ENCODE peak calls at places on chromosomes 7 and 10, in five cellular contexts. One of them, this sample, is unnamed.

GRCh38 chr10:86108696-86109095 is 257.9 kb downstream of the GRID1 start:
- DNase-seq in CD8-positive, alpha-beta memory T cell: no peak
- DNase-seq in cardiac fibroblast: no peak
- DNase-seq in left ventricle myocardium superior: no peak
- DNase-seq in fibroblast of pulmonary artery: no peak
- DNase-seq in this sample: no peak

GRCh38 chr7:121126801-121127534 is 138.5 kb downstream of the CPED1 start:
- DNase-seq in cardiac fibroblast: peak; percentile 57
- DNase-seq in CD8-positive, alpha-beta memory T cell: no peak
- DNase-seq in left ventricle myocardium superior: no peak
- DNase-seq in fibroblast of pulmonary artery: peak; percentile 70
- DNase-seq in this sample: peak; percentile 20

GRCh38 chr10:62900829-62901571 is 84.8 kb upstream of the EGR2 start:
- DNase-seq in left ventricle myocardium superior: no peak
- DNase-seq in cardiac fibroblast: no peak
- DNase-seq in CD8-positive, alpha-beta memory T cell: no peak
- DNase-seq in fibroblast of pulmonary artery: no peak
- DNase-seq in this sample: no peak

GRCh38 chr7:24316340-24316739 is 32.4 kb downstream of the NPY start:
- DNase-seq in cardiac fibroblast: no peak
- DNase-seq in left ventricle myocardium superior: no peak
- DNase-seq in CD8-positive, alpha-beta memory T cell: no peak
- DNase-seq in fibroblast of pulmonary artery: no peak
- DNase-seq in this sample: no peak

GRCh38 chr10:131158695-131159094 is 152.8 kb downstream of the TCERG1L start:
- DNase-seq in CD8-positive, alpha-beta memory T cell: no peak
- DNase-seq in left ventricle myocardium superior: no peak
- DNase-seq in cardiac fibroblast: no peak
- DNase-seq in fibroblast of pulmonary artery: no peak
- DNase-seq in this sample: no peak

GRCh38 chr10:23155166-23155565 is 36.9 kb upstream of the PTF1A start:
- DNase-seq in fibroblast of pulmonary artery: no peak
- DNase-seq in cardiac fibroblast: peak; percentile 6
- DNase-seq in CD8-positive, alpha-beta memory T cell: no peak
- DNase-seq in left ventricle myocardium superior: no peak
- DNase-seq in this sample: no peak

GRCh38 chr7:42883950-42884349 is 27.9 kb downstream of the C7orf25 start:
- DNase-seq in left ventricle myocardium superior: peak; percentile 47
- DNase-seq in fibroblast of pulmonary artery: peak; percentile 62
- DNase-seq in cardiac fibroblast: peak; percentile 46
- DNase-seq in CD8-positive, alpha-beta memory T cell: no peak
- DNase-seq in this sample: no peak

GRCh38 chr7:32525839-32526238 is 30.6 kb downstream of the AVL9 start:
- DNase-seq in fibroblast of pulmonary artery: no peak
- DNase-seq in left ventricle myocardium superior: no peak
- DNase-seq in cardiac fibroblast: no peak
- DNase-seq in CD8-positive, alpha-beta memory T cell: no peak
- DNase-seq in this sample: no peak

GRCh38 chr10:21030096-21030495 is 133.0 kb upstream of the NEBL start:
- DNase-seq in cardiac fibroblast: peak; percentile 90
- DNase-seq in fibroblast of pulmonary artery: peak; percentile 94
- DNase-seq in left ventricle myocardium superior: no peak
- DNase-seq in CD8-positive, alpha-beta memory T cell: no peak
- DNase-seq in this sample: peak; percentile 32

GRCh38 chr10:72564596-72564995 is 61.3 kb downstream of the MICU1 start:
- DNase-seq in cardiac fibroblast: peak; percentile 59
- DNase-seq in fibroblast of pulmonary artery: peak; percentile 56
- DNase-seq in CD8-positive, alpha-beta memory T cell: no peak
- DNase-seq in left ventricle myocardium superior: no peak
- DNase-seq in this sample: peak; percentile 66

GRCh38 chr10:20990604-20991003 is 93.5 kb upstream of the NEBL start:
- DNase-seq in cardiac fibroblast: peak; percentile 55
- DNase-seq in fibroblast of pulmonary artery: peak; percentile 48
- DNase-seq in left ventricle myocardium superior: no peak
- DNase-seq in CD8-positive, alpha-beta memory T cell: no peak
- DNase-seq in this sample: peak; percentile 50

GRCh38 chr7:73537051-73537450 is 15.0 kb upstream of the BAZ1B start:
- DNase-seq in CD8-positive, alpha-beta memory T cell: no peak
- DNase-seq in fibroblast of pulmonary artery: no peak
- DNase-seq in left ventricle myocardium superior: no peak
- DNase-seq in cardiac fibroblast: no peak
- DNase-seq in this sample: no peak

GRCh38 chr10:36638461-36638860 is 486.9 kb upstream of the ANKRD30A start:
- DNase-seq in left ventricle myocardium superior: no peak
- DNase-seq in CD8-positive, alpha-beta memory T cell: no peak
- DNase-seq in fibroblast of pulmonary artery: no peak
- DNase-seq in cardiac fibroblast: no peak
- DNase-seq in this sample: no peak

GRCh38 chr10:58963723-58964124 is 212.7 kb upstream of the PHYHIPL start:
- DNase-seq in CD8-positive, alpha-beta memory T cell: no peak
- DNase-seq in cardiac fibroblast: no peak
- DNase-seq in left ventricle myocardium superior: peak; percentile 23
- DNase-seq in fibroblast of pulmonary artery: no peak
- DNase-seq in this sample: no peak

GRCh38 chr10:61119573-61119972 is 175.6 kb upstream of the RHOBTB1 start:
- DNase-seq in cardiac fibroblast: no peak
- DNase-seq in CD8-positive, alpha-beta memory T cell: no peak
- DNase-seq in left ventricle myocardium superior: no peak
- DNase-seq in fibroblast of pulmonary artery: no peak
- DNase-seq in this sample: no peak

GRCh38 chr7:111710839-111711380 is 148.6 kb upstream of the IMMP2L start:
- DNase-seq in cardiac fibroblast: no peak
- DNase-seq in left ventricle myocardium superior: no peak
- DNase-seq in fibroblast of pulmonary artery: no peak
- DNase-seq in CD8-positive, alpha-beta memory T cell: no peak
- DNase-seq in this sample: no peak

GRCh38 chr7:129613016-129613337 is 1.5 kb downstream of the NRF1 start:
- DNase-seq in CD8-positive, alpha-beta memory T cell: no peak
- DNase-seq in cardiac fibroblast: no peak
- DNase-seq in left ventricle myocardium superior: no peak
- DNase-seq in fibroblast of pulmonary artery: no peak
- DNase-seq in this sample: no peak

GRCh38 chr7:38453187-38453586 is 178.0 kb downstream of the AMPH start:
- DNase-seq in fibroblast of pulmonary artery: no peak
- DNase-seq in left ventricle myocardium superior: no peak
- DNase-seq in cardiac fibroblast: no peak
- DNase-seq in CD8-positive, alpha-beta memory T cell: no peak
- DNase-seq in this sample: no peak

GRCh38 chr7:74233655-74234280 is 20.4 kb downstream of the RFC2 start:
- DNase-seq in fibroblast of pulmonary artery: peak; percentile 51
- DNase-seq in cardiac fibroblast: peak; percentile 44
- DNase-seq in CD8-positive, alpha-beta memory T cell: no peak
- DNase-seq in left ventricle myocardium superior: no peak
- DNase-seq in this sample: peak; percentile 98

GRCh38 chr7:99665312-99665759 is 14.5 kb downstream of the CYP3A5 start:
- DNase-seq in left ventricle myocardium superior: no peak
- DNase-seq in cardiac fibroblast: no peak
- DNase-seq in fibroblast of pulmonary artery: no peak
- DNase-seq in CD8-positive, alpha-beta memory T cell: no peak
- DNase-seq in this sample: no peak

GRCh38 chr10:58477122-58477521 is 35.5 kb upstream of the BICC1 start:
- DNase-seq in left ventricle myocardium superior: peak; percentile 59
- DNase-seq in fibroblast of pulmonary artery: peak; percentile 93
- DNase-seq in cardiac fibroblast: peak; percentile 92
- DNase-seq in CD8-positive, alpha-beta memory T cell: no peak
- DNase-seq in this sample: no peak

GRCh38 chr7:30879139-30880089 is 32.2 kb upstream of the AQP1 start:
- DNase-seq in cardiac fibroblast: no peak
- DNase-seq in CD8-positive, alpha-beta memory T cell: no peak
- DNase-seq in fibroblast of pulmonary artery: no peak
- DNase-seq in left ventricle myocardium superior: no peak
- DNase-seq in this sample: no peak

GRCh38 chr7:12706900-12707536 is 19.6 kb downstream of the ARL4A start:
- DNase-seq in CD8-positive, alpha-beta memory T cell: no peak
- DNase-seq in fibroblast of pulmonary artery: peak; percentile 43
- DNase-seq in left ventricle myocardium superior: no peak
- DNase-seq in cardiac fibroblast: no peak
- DNase-seq in this sample: peak; percentile 52

GRCh38 chr10:11035318-11035920 is 17.7 kb downstream of the CELF2 start:
- DNase-seq in CD8-positive, alpha-beta memory T cell: no peak
- DNase-seq in cardiac fibroblast: peak; percentile 75
- DNase-seq in left ventricle myocardium superior: no peak
- DNase-seq in fibroblast of pulmonary artery: peak; percentile 90
- DNase-seq in this sample: peak; percentile 77

GRCh38 chr7:40675741-40676140 is 540.9 kb downstream of the SUGCT start:
- DNase-seq in CD8-positive, alpha-beta memory T cell: no peak
- DNase-seq in fibroblast of pulmonary artery: no peak
- DNase-seq in left ventricle myocardium superior: no peak
- DNase-seq in cardiac fibroblast: no peak
- DNase-seq in this sample: no peak

GRCh38 chr7:22435105-22435504 is 64.9 kb downstream of the STEAP1B start:
- DNase-seq in left ventricle myocardium superior: no peak
- DNase-seq in fibroblast of pulmonary artery: no peak
- DNase-seq in cardiac fibroblast: no peak
- DNase-seq in CD8-positive, alpha-beta memory T cell: no peak
- DNase-seq in this sample: no peak

GRCh38 chr7:67512481-67512880 is 515.8 kb downstream of the TYW1 start:
- DNase-seq in CD8-positive, alpha-beta memory T cell: no peak
- DNase-seq in cardiac fibroblast: no peak
- DNase-seq in left ventricle myocardium superior: no peak
- DNase-seq in fibroblast of pulmonary artery: no peak
- DNase-seq in this sample: no peak

GRCh38 chr7:15915694-15916093 is 229.2 kb upstream of the MEOX2 start:
- DNase-seq in CD8-positive, alpha-beta memory T cell: no peak
- DNase-seq in left ventricle myocardium superior: no peak
- DNase-seq in cardiac fibroblast: no peak
- DNase-seq in fibroblast of pulmonary artery: no peak
- DNase-seq in this sample: peak; percentile 86

This sample was measured in mesenchymal stem cell.